ENCODE peak calls at places on chromosomes 16 and 17, in ten cellular contexts. One of them, this sample, is unnamed.

GRCh38 chr17:38554430-38555350 is 51.1 kb downstream of the SRCIN1 start:
- DNase-seq in GM10248: no peak
- DNase-seq in activated T-cell treated with anti-CD3 and anti-CD28 coated beads for 48 hours: no peak
- DNase-seq in posterior cingulate gyrus: no peak
- DNase-seq in heart left ventricle: no peak
- DNase-seq in prostate gland: no peak
- DNase-seq in fibroblast of lung: peak; percentile 14
- DNase-seq in GM04504: no peak
- DNase-seq in stimulated activated CD4-positive, alpha-beta T cell treated with anti-CD3 and anti-CD28 coated beads, Interleukin-4, amount 100 ng/mL, for 1 hour: no peak
- DNase-seq in fibroblast of gingiva: no peak
- DNase-seq in this sample: no peak

GRCh38 chr16:15770512-15770911 is 86.3 kb downstream of the MYH11 start:
- DNase-seq in prostate gland: no peak
- DNase-seq in fibroblast of lung: peak; percentile 33
- DNase-seq in stimulated activated CD4-positive, alpha-beta T cell treated with anti-CD3 and anti-CD28 coated beads, Interleukin-4, amount 100 ng/mL, for 1 hour: no peak
- DNase-seq in activated T-cell treated with anti-CD3 and anti-CD28 coated beads for 48 hours: no peak
- DNase-seq in fibroblast of gingiva: peak; percentile 15
- DNase-seq in posterior cingulate gyrus: no peak
- DNase-seq in GM10248: no peak
- DNase-seq in GM04504: no peak
- DNase-seq in heart left ventricle: no peak
- DNase-seq in this sample: no peak

GRCh38 chr16:50942143-50942542 is 200.3 kb downstream of the CYLD start:
- DNase-seq in GM10248: no peak
- DNase-seq in prostate gland: no peak
- DNase-seq in activated T-cell treated with anti-CD3 and anti-CD28 coated beads for 48 hours: no peak
- DNase-seq in fibroblast of lung: no peak
- DNase-seq in fibroblast of gingiva: no peak
- DNase-seq in stimulated activated CD4-positive, alpha-beta T cell treated with anti-CD3 and anti-CD28 coated beads, Interleukin-4, amount 100 ng/mL, for 1 hour: no peak
- DNase-seq in GM04504: no peak
- DNase-seq in posterior cingulate gyrus: no peak
- DNase-seq in heart left ventricle: no peak
- DNase-seq in this sample: no peak

GRCh38 chr17:82092995-82093751 is 4.9 kb downstream of the FASN start:
- DNase-seq in heart left ventricle: no peak
- DNase-seq in activated T-cell treated with anti-CD3 and anti-CD28 coated beads for 48 hours: no peak
- DNase-seq in fibroblast of gingiva: no peak
- DNase-seq in stimulated activated CD4-positive, alpha-beta T cell treated with anti-CD3 and anti-CD28 coated beads, Interleukin-4, amount 100 ng/mL, for 1 hour: no peak
- DNase-seq in prostate gland: no peak
- DNase-seq in GM04504: no peak
- DNase-seq in fibroblast of lung: no peak
- DNase-seq in posterior cingulate gyrus: no peak
- DNase-seq in GM10248: no peak
- DNase-seq in this sample: no peak

GRCh38 chr17:57983446-57983845 is 4.6 kb downstream of the VEZF1 start:
- DNase-seq in fibroblast of lung: peak; percentile 37
- DNase-seq in prostate gland: no peak
- DNase-seq in fibroblast of gingiva: no peak
- DNase-seq in GM04504: no peak
- DNase-seq in posterior cingulate gyrus: no peak
- DNase-seq in stimulated activated CD4-positive, alpha-beta T cell treated with anti-CD3 and anti-CD28 coated beads, Interleukin-4, amount 100 ng/mL, for 1 hour: no peak
- DNase-seq in activated T-cell treated with anti-CD3 and anti-CD28 coated beads for 48 hours: no peak
- DNase-seq in GM10248: no peak
- DNase-seq in heart left ventricle: no peak
- DNase-seq in this sample: no peak

GRCh38 chr17:81601525-81602120 is 35.3 kb downstream of the NPLOC4 start:
- DNase-seq in posterior cingulate gyrus: no peak
- DNase-seq in fibroblast of gingiva: peak; percentile 63
- DNase-seq in activated T-cell treated with anti-CD3 and anti-CD28 coated beads for 48 hours: no peak
- DNase-seq in fibroblast of lung: peak; percentile 82
- DNase-seq in heart left ventricle: no peak
- DNase-seq in prostate gland: peak; percentile 52
- DNase-seq in stimulated activated CD4-positive, alpha-beta T cell treated with anti-CD3 and anti-CD28 coated beads, Interleukin-4, amount 100 ng/mL, for 1 hour: no peak
- DNase-seq in GM04504: peak; percentile 60
- DNase-seq in GM10248: peak; percentile 77
- DNase-seq in this sample: peak; percentile 28

GRCh38 chr17:75779987-75780889 is 4.4 kb upstream of the UNK start:
- DNase-seq in heart left ventricle: no peak
- DNase-seq in stimulated activated CD4-positive, alpha-beta T cell treated with anti-CD3 and anti-CD28 coated beads, Interleukin-4, amount 100 ng/mL, for 1 hour: no peak
- DNase-seq in posterior cingulate gyrus: no peak
- DNase-seq in activated T-cell treated with anti-CD3 and anti-CD28 coated beads for 48 hours: no peak
- DNase-seq in prostate gland: no peak
- DNase-seq in GM10248: no peak
- DNase-seq in GM04504: no peak
- DNase-seq in fibroblast of gingiva: no peak
- DNase-seq in fibroblast of lung: no peak
- DNase-seq in this sample: no peak

GRCh38 chr17:31511583-31511982 is 120.1 kb downstream of the RAB11FIP4 start:
- DNase-seq in GM10248: no peak
- DNase-seq in activated T-cell treated with anti-CD3 and anti-CD28 coated beads for 48 hours: no peak
- DNase-seq in fibroblast of gingiva: no peak
- DNase-seq in GM04504: no peak
- DNase-seq in heart left ventricle: no peak
- DNase-seq in prostate gland: no peak
- DNase-seq in fibroblast of lung: no peak
- DNase-seq in posterior cingulate gyrus: peak; percentile 68
- DNase-seq in stimulated activated CD4-positive, alpha-beta T cell treated with anti-CD3 and anti-CD28 coated beads, Interleukin-4, amount 100 ng/mL, for 1 hour: no peak
- DNase-seq in this sample: no peak

GRCh38 chr16:64397945-64398508 is 723.8 kb downstream of the CDH11 start:
- DNase-seq in prostate gland: no peak
- DNase-seq in fibroblast of lung: peak; percentile 18
- DNase-seq in heart left ventricle: no peak
- DNase-seq in GM10248: no peak
- DNase-seq in GM04504: no peak
- DNase-seq in activated T-cell treated with anti-CD3 and anti-CD28 coated beads for 48 hours: no peak
- DNase-seq in fibroblast of gingiva: no peak
- DNase-seq in posterior cingulate gyrus: no peak
- DNase-seq in stimulated activated CD4-positive, alpha-beta T cell treated with anti-CD3 and anti-CD28 coated beads, Interleukin-4, amount 100 ng/mL, for 1 hour: no peak
- DNase-seq in this sample: no peak

GRCh38 chr17:27466748-27467375 is 10.6 kb downstream of the KSR1 start:
- DNase-seq in GM04504: no peak
- DNase-seq in GM10248: peak; percentile 80
- DNase-seq in prostate gland: no peak
- DNase-seq in fibroblast of gingiva: no peak
- DNase-seq in activated T-cell treated with anti-CD3 and anti-CD28 coated beads for 48 hours: peak; percentile 76
- DNase-seq in heart left ventricle: peak; percentile 26
- DNase-seq in posterior cingulate gyrus: no peak
- DNase-seq in stimulated activated CD4-positive, alpha-beta T cell treated with anti-CD3 and anti-CD28 coated beads, Interleukin-4, amount 100 ng/mL, for 1 hour: peak; percentile 70
- DNase-seq in fibroblast of lung: no peak
- DNase-seq in this sample: peak; percentile 87

GRCh38 chr17:79799538-79800324 is 2.9 kb upstream of the CBX8 start:
- DNase-seq in stimulated activated CD4-positive, alpha-beta T cell treated with anti-CD3 and anti-CD28 coated beads, Interleukin-4, amount 100 ng/mL, for 1 hour: no peak
- DNase-seq in fibroblast of lung: no peak
- DNase-seq in heart left ventricle: no peak
- DNase-seq in GM10248: no peak
- DNase-seq in activated T-cell treated with anti-CD3 and anti-CD28 coated beads for 48 hours: no peak
- DNase-seq in GM04504: no peak
- DNase-seq in prostate gland: no peak
- DNase-seq in posterior cingulate gyrus: no peak
- DNase-seq in fibroblast of gingiva: no peak
- DNase-seq in this sample: peak; percentile 34

GRCh38 chr16:87806608-87807546 is 41.1 kb upstream of the KLHDC4 start:
- DNase-seq in heart left ventricle: peak; percentile 51
- DNase-seq in activated T-cell treated with anti-CD3 and anti-CD28 coated beads for 48 hours: peak; percentile 52
- DNase-seq in GM04504: peak; percentile 83
- DNase-seq in fibroblast of lung: peak; percentile 90
- DNase-seq in stimulated activated CD4-positive, alpha-beta T cell treated with anti-CD3 and anti-CD28 coated beads, Interleukin-4, amount 100 ng/mL, for 1 hour: peak; percentile 58
- DNase-seq in GM10248: no peak
- DNase-seq in posterior cingulate gyrus: no peak
- DNase-seq in prostate gland: peak; percentile 24
- DNase-seq in fibroblast of gingiva: peak; percentile 82
- DNase-seq in this sample: peak; percentile 86

GRCh38 chr17:33651631-33652030 is 358.5 kb upstream of the ASIC2 start:
- DNase-seq in GM10248: no peak
- DNase-seq in prostate gland: no peak
- DNase-seq in fibroblast of lung: no peak
- DNase-seq in activated T-cell treated with anti-CD3 and anti-CD28 coated beads for 48 hours: no peak
- DNase-seq in GM04504: no peak
- DNase-seq in fibroblast of gingiva: no peak
- DNase-seq in stimulated activated CD4-positive, alpha-beta T cell treated with anti-CD3 and anti-CD28 coated beads, Interleukin-4, amount 100 ng/mL, for 1 hour: no peak
- DNase-seq in posterior cingulate gyrus: no peak
- DNase-seq in heart left ventricle: no peak
- DNase-seq in this sample: no peak

GRCh38 chr16:3021449-3022207 is 1.5 kb downstream of the TNFRSF12A start:
- DNase-seq in posterior cingulate gyrus: peak; percentile 28
- DNase-seq in GM10248: peak; percentile 80
- DNase-seq in activated T-cell treated with anti-CD3 and anti-CD28 coated beads for 48 hours: peak; percentile 88
- DNase-seq in stimulated activated CD4-positive, alpha-beta T cell treated with anti-CD3 and anti-CD28 coated beads, Interleukin-4, amount 100 ng/mL, for 1 hour: peak; percentile 84
- DNase-seq in prostate gland: peak; percentile 57
- DNase-seq in GM04504: peak; percentile 94
- DNase-seq in heart left ventricle: peak; percentile 88
- DNase-seq in fibroblast of gingiva: peak; percentile 86
- DNase-seq in fibroblast of lung: peak; percentile 88
- DNase-seq in this sample: peak; percentile 72

GRCh38 chr16:10859020-10859419 is 18.0 kb upstream of the CIITA start:
- DNase-seq in posterior cingulate gyrus: no peak
- DNase-seq in fibroblast of lung: no peak
- DNase-seq in prostate gland: no peak
- DNase-seq in GM04504: no peak
- DNase-seq in fibroblast of gingiva: no peak
- DNase-seq in stimulated activated CD4-positive, alpha-beta T cell treated with anti-CD3 and anti-CD28 coated beads, Interleukin-4, amount 100 ng/mL, for 1 hour: no peak
- DNase-seq in heart left ventricle: no peak
- DNase-seq in activated T-cell treated with anti-CD3 and anti-CD28 coated beads for 48 hours: no peak
- DNase-seq in GM10248: no peak
- DNase-seq in this sample: no peak

GRCh38 chr17:47989700-47990099 is 18.8 kb downstream of the CDK5RAP3 start:
- DNase-seq in fibroblast of gingiva: no peak
- DNase-seq in GM10248: no peak
- DNase-seq in GM04504: no peak
- DNase-seq in prostate gland: no peak
- DNase-seq in heart left ventricle: no peak
- DNase-seq in posterior cingulate gyrus: no peak
- DNase-seq in activated T-cell treated with anti-CD3 and anti-CD28 coated beads for 48 hours: no peak
- DNase-seq in stimulated activated CD4-positive, alpha-beta T cell treated with anti-CD3 and anti-CD28 coated beads, Interleukin-4, amount 100 ng/mL, for 1 hour: no peak
- DNase-seq in fibroblast of lung: no peak
- DNase-seq in this sample: no peak

GRCh38 chr16:12017583-12017982 is 41.0 kb downstream of the SNX29 start:
- DNase-seq in prostate gland: no peak
- DNase-seq in fibroblast of gingiva: peak; percentile 60
- DNase-seq in fibroblast of lung: peak; percentile 27
- DNase-seq in GM04504: peak; percentile 23
- DNase-seq in heart left ventricle: no peak
- DNase-seq in activated T-cell treated with anti-CD3 and anti-CD28 coated beads for 48 hours: no peak
- DNase-seq in posterior cingulate gyrus: no peak
- DNase-seq in stimulated activated CD4-positive, alpha-beta T cell treated with anti-CD3 and anti-CD28 coated beads, Interleukin-4, amount 100 ng/mL, for 1 hour: no peak
- DNase-seq in GM10248: no peak
- DNase-seq in this sample: no peak

GRCh38 chr17:9669551-9670008 is 24.3 kb downstream of the USP43 start:
- DNase-seq in activated T-cell treated with anti-CD3 and anti-CD28 coated beads for 48 hours: no peak
- DNase-seq in prostate gland: peak; percentile 57
- DNase-seq in GM10248: no peak
- DNase-seq in fibroblast of gingiva: no peak
- DNase-seq in posterior cingulate gyrus: no peak
- DNase-seq in stimulated activated CD4-positive, alpha-beta T cell treated with anti-CD3 and anti-CD28 coated beads, Interleukin-4, amount 100 ng/mL, for 1 hour: no peak
- DNase-seq in fibroblast of lung: no peak
- DNase-seq in heart left ventricle: no peak
- DNase-seq in GM04504: no peak
- DNase-seq in this sample: no peak

GRCh38 chr16:84618428-84619102 is 687 bp upstream of the COTL1 start:
- DNase-seq in GM04504: peak; percentile 90
- DNase-seq in posterior cingulate gyrus: no peak
- DNase-seq in prostate gland: no peak
- DNase-seq in fibroblast of lung: peak; percentile 95
- DNase-seq in stimulated activated CD4-positive, alpha-beta T cell treated with anti-CD3 and anti-CD28 coated beads, Interleukin-4, amount 100 ng/mL, for 1 hour: no peak
- DNase-seq in fibroblast of gingiva: peak; percentile 88
- DNase-seq in heart left ventricle: no peak
- DNase-seq in GM10248: no peak
- DNase-seq in activated T-cell treated with anti-CD3 and anti-CD28 coated beads for 48 hours: no peak
- DNase-seq in this sample: no peak

GRCh38 chr17:42019509-42020404 is at the start of gene NKIRAS2:
- DNase-seq in fibroblast of gingiva: peak; percentile 90
- DNase-seq in posterior cingulate gyrus: peak; percentile 94
- DNase-seq in activated T-cell treated with anti-CD3 and anti-CD28 coated beads for 48 hours: peak; percentile 93
- DNase-seq in GM10248: peak; percentile 94
- DNase-seq in fibroblast of lung: peak; percentile 89
- DNase-seq in stimulated activated CD4-positive, alpha-beta T cell treated with anti-CD3 and anti-CD28 coated beads, Interleukin-4, amount 100 ng/mL, for 1 hour: peak; percentile 95
- DNase-seq in prostate gland: peak; percentile 90
- DNase-seq in heart left ventricle: peak; percentile 95
- DNase-seq in GM04504: peak; percentile 73
- DNase-seq in this sample: peak; percentile 92

GRCh38 chr17:69729937-69730336 is 315.4 kb downstream of the MAP2K6 start:
- DNase-seq in GM04504: no peak
- DNase-seq in activated T-cell treated with anti-CD3 and anti-CD28 coated beads for 48 hours: no peak
- DNase-seq in fibroblast of lung: peak; percentile 39
- DNase-seq in GM10248: no peak
- DNase-seq in stimulated activated CD4-positive, alpha-beta T cell treated with anti-CD3 and anti-CD28 coated beads, Interleukin-4, amount 100 ng/mL, for 1 hour: no peak
- DNase-seq in prostate gland: no peak
- DNase-seq in heart left ventricle: no peak
- DNase-seq in posterior cingulate gyrus: no peak
- DNase-seq in fibroblast of gingiva: peak; percentile 24
- DNase-seq in this sample: no peak

GRCh38 chr17:35372846-35373531 is 432 bp downstream of the SLFN11 start:
- DNase-seq in fibroblast of lung: peak; percentile 17
- DNase-seq in stimulated activated CD4-positive, alpha-beta T cell treated with anti-CD3 and anti-CD28 coated beads, Interleukin-4, amount 100 ng/mL, for 1 hour: peak; percentile 15
- DNase-seq in GM10248: peak; percentile 45
- DNase-seq in activated T-cell treated with anti-CD3 and anti-CD28 coated beads for 48 hours: peak; percentile 18
- DNase-seq in posterior cingulate gyrus: no peak
- DNase-seq in prostate gland: peak; percentile 14
- DNase-seq in fibroblast of gingiva: no peak
- DNase-seq in heart left ventricle: peak; percentile 29
- DNase-seq in GM04504: no peak
- DNase-seq in this sample: peak; percentile 26

GRCh38 chr16:85891033-85891775 is 7.8 kb upstream of the IRF8 start:
- DNase-seq in fibroblast of lung: no peak
- DNase-seq in heart left ventricle: no peak
- DNase-seq in stimulated activated CD4-positive, alpha-beta T cell treated with anti-CD3 and anti-CD28 coated beads, Interleukin-4, amount 100 ng/mL, for 1 hour: no peak
- DNase-seq in GM10248: no peak
- DNase-seq in GM04504: no peak
- DNase-seq in activated T-cell treated with anti-CD3 and anti-CD28 coated beads for 48 hours: no peak
- DNase-seq in fibroblast of gingiva: no peak
- DNase-seq in posterior cingulate gyrus: no peak
- DNase-seq in prostate gland: peak; percentile 43
- DNase-seq in this sample: no peak

GRCh38 chr16:57284206-57284951 is at the start of gene PLLP:
- DNase-seq in stimulated activated CD4-positive, alpha-beta T cell treated with anti-CD3 and anti-CD28 coated beads, Interleukin-4, amount 100 ng/mL, for 1 hour: peak; percentile 60
- DNase-seq in GM04504: no peak
- DNase-seq in fibroblast of lung: peak; percentile 13
- DNase-seq in GM10248: peak; percentile 76
- DNase-seq in prostate gland: no peak
- DNase-seq in fibroblast of gingiva: no peak
- DNase-seq in heart left ventricle: no peak
- DNase-seq in activated T-cell treated with anti-CD3 and anti-CD28 coated beads for 48 hours: peak; percentile 27
- DNase-seq in posterior cingulate gyrus: peak; percentile 83
- DNase-seq in this sample: peak; percentile 52

GRCh38 chr17:17096438-17097178 is 54.4 kb downstream of the MPRIP start:
- DNase-seq in prostate gland: no peak
- DNase-seq in stimulated activated CD4-positive, alpha-beta T cell treated with anti-CD3 and anti-CD28 coated beads, Interleukin-4, amount 100 ng/mL, for 1 hour: no peak
- DNase-seq in GM10248: no peak
- DNase-seq in fibroblast of gingiva: peak; percentile 45
- DNase-seq in GM04504: peak; percentile 36
- DNase-seq in activated T-cell treated with anti-CD3 and anti-CD28 coated beads for 48 hours: no peak
- DNase-seq in heart left ventricle: no peak
- DNase-seq in fibroblast of lung: peak; percentile 53
- DNase-seq in posterior cingulate gyrus: no peak
- DNase-seq in this sample: no peak

GRCh38 chr16:81997738-81998137 is 13.5 kb downstream of the SDR42E1 start:
- DNase-seq in fibroblast of gingiva: peak; percentile 81
- DNase-seq in stimulated activated CD4-positive, alpha-beta T cell treated with anti-CD3 and anti-CD28 coated beads, Interleukin-4, amount 100 ng/mL, for 1 hour: no peak
- DNase-seq in fibroblast of lung: peak; percentile 71
- DNase-seq in GM10248: no peak
- DNase-seq in activated T-cell treated with anti-CD3 and anti-CD28 coated beads for 48 hours: no peak
- DNase-seq in heart left ventricle: no peak
- DNase-seq in posterior cingulate gyrus: no peak
- DNase-seq in GM04504: peak; percentile 40
- DNase-seq in prostate gland: no peak
- DNase-seq in this sample: no peak

GRCh38 chr17:36934759-36935630 is 2.3 kb upstream of the LHX1 start:
- DNase-seq in prostate gland: no peak
- DNase-seq in activated T-cell treated with anti-CD3 and anti-CD28 coated beads for 48 hours: no peak
- DNase-seq in stimulated activated CD4-positive, alpha-beta T cell treated with anti-CD3 and anti-CD28 coated beads, Interleukin-4, amount 100 ng/mL, for 1 hour: peak; percentile 31
- DNase-seq in heart left ventricle: no peak
- DNase-seq in GM04504: no peak
- DNase-seq in posterior cingulate gyrus: no peak
- DNase-seq in fibroblast of lung: no peak
- DNase-seq in GM10248: no peak
- DNase-seq in fibroblast of gingiva: no peak
- DNase-seq in this sample: no peak